ENCODE peak calls at places on chromosome 13, in five cellular contexts. One of them, this sample, is unnamed.

GRCh38 chr13:97327071-97327470 is 104.9 kb downstream of the MBNL2 start:
- DNase-seq in mesenchymal stem cell: no peak
- DNase-seq in thoracic aorta: no peak
- DNase-seq in cardiac fibroblast: no peak
- DNase-seq in Caco-2: no peak
- DNase-seq in this sample: no peak

GRCh38 chr13:34161829-34162544 is 344.0 kb downstream of the RFC3 start:
- DNase-seq in mesenchymal stem cell: peak; percentile 96
- DNase-seq in Caco-2: peak; percentile 12
- DNase-seq in thoracic aorta: no peak
- DNase-seq in cardiac fibroblast: peak; percentile 92
- DNase-seq in this sample: peak; percentile 93

GRCh38 chr13:99955747-99956472 is 15.7 kb downstream of the ZIC5 start:
- DNase-seq in cardiac fibroblast: peak; percentile 7
- DNase-seq in thoracic aorta: no peak
- DNase-seq in Caco-2: no peak
- DNase-seq in mesenchymal stem cell: no peak
- DNase-seq in this sample: no peak

GRCh38 chr13:39129253-39129652 is 91.0 kb downstream of the NHLRC3 start:
- DNase-seq in thoracic aorta: no peak
- DNase-seq in Caco-2: no peak
- DNase-seq in cardiac fibroblast: no peak
- DNase-seq in mesenchymal stem cell: no peak
- DNase-seq in this sample: no peak

GRCh38 chr13:46146898-46147297 is 35.1 kb downstream of the LCP1 start:
- DNase-seq in cardiac fibroblast: peak; percentile 39
- DNase-seq in thoracic aorta: no peak
- DNase-seq in mesenchymal stem cell: peak; percentile 30
- DNase-seq in Caco-2: peak; percentile 63
- DNase-seq in this sample: no peak

GRCh38 chr13:45367358-45367757 is 26.4 kb upstream of the TPT1 start:
- DNase-seq in cardiac fibroblast: peak; percentile 94
- DNase-seq in thoracic aorta: peak; percentile 29
- DNase-seq in mesenchymal stem cell: peak; percentile 74
- DNase-seq in Caco-2: peak; percentile 31
- DNase-seq in this sample: peak; percentile 62

GRCh38 chr13:47220453-47221150 is 323.7 kb upstream of the HTR2A start:
- DNase-seq in mesenchymal stem cell: peak; percentile 27
- DNase-seq in cardiac fibroblast: no peak
- DNase-seq in thoracic aorta: no peak
- DNase-seq in Caco-2: no peak
- DNase-seq in this sample: no peak

GRCh38 chr13:100610399-100611347 is 22.1 kb upstream of the GGACT start:
- DNase-seq in thoracic aorta: no peak
- DNase-seq in mesenchymal stem cell: no peak
- DNase-seq in Caco-2: no peak
- DNase-seq in cardiac fibroblast: no peak
- DNase-seq in this sample: peak; percentile 4

GRCh38 chr13:39370048-39370447 is 232.9 kb downstream of the LHFPL6 start:
- DNase-seq in thoracic aorta: no peak
- DNase-seq in Caco-2: no peak
- DNase-seq in mesenchymal stem cell: no peak
- DNase-seq in cardiac fibroblast: no peak
- DNase-seq in this sample: no peak

GRCh38 chr13:83453300-83453699 is 429.0 kb downstream of the SLITRK1 start:
- DNase-seq in cardiac fibroblast: no peak
- DNase-seq in mesenchymal stem cell: no peak
- DNase-seq in thoracic aorta: no peak
- DNase-seq in Caco-2: no peak
- DNase-seq in this sample: no peak

GRCh38 chr13:77477299-77477848 is 58.1 kb upstream of the SCEL start:
- DNase-seq in thoracic aorta: no peak
- DNase-seq in Caco-2: no peak
- DNase-seq in cardiac fibroblast: no peak
- DNase-seq in mesenchymal stem cell: no peak
- DNase-seq in this sample: no peak

GRCh38 chr13:21124853-21125252 is 51.5 kb downstream of the SKA3 start:
- DNase-seq in thoracic aorta: no peak
- DNase-seq in cardiac fibroblast: peak; percentile 43
- DNase-seq in mesenchymal stem cell: peak; percentile 63
- DNase-seq in Caco-2: no peak
- DNase-seq in this sample: peak; percentile 68

GRCh38 chr13:76764429-76764828 is 121.8 kb downstream of the KCTD12 start:
- DNase-seq in cardiac fibroblast: peak; percentile 90
- DNase-seq in thoracic aorta: no peak
- DNase-seq in Caco-2: no peak
- DNase-seq in mesenchymal stem cell: no peak
- DNase-seq in this sample: no peak

GRCh38 chr13:94121686-94122085 is 357.8 kb downstream of the DCT start:
- DNase-seq in Caco-2: no peak
- DNase-seq in thoracic aorta: no peak
- DNase-seq in mesenchymal stem cell: peak; percentile 58
- DNase-seq in cardiac fibroblast: peak; percentile 45
- DNase-seq in this sample: no peak

GRCh38 chr13:102589291-102589822 is 7.4 kb upstream of the TPP2 start:
- DNase-seq in thoracic aorta: no peak
- DNase-seq in mesenchymal stem cell: no peak
- DNase-seq in Caco-2: no peak
- DNase-seq in cardiac fibroblast: no peak
- DNase-seq in this sample: no peak

GRCh38 chr13:97600438-97601080 is 166.6 kb downstream of the RAP2A start:
- DNase-seq in thoracic aorta: no peak
- DNase-seq in cardiac fibroblast: peak; percentile 83
- DNase-seq in mesenchymal stem cell: peak; percentile 92
- DNase-seq in Caco-2: no peak
- DNase-seq in this sample: no peak

GRCh38 chr13:31044658-31045620 is 112.5 kb downstream of the TEX26 start:
- DNase-seq in mesenchymal stem cell: peak; percentile 21
- DNase-seq in cardiac fibroblast: no peak
- DNase-seq in thoracic aorta: no peak
- DNase-seq in Caco-2: no peak
- DNase-seq in this sample: no peak

GRCh38 chr13:79160818-79161217 is 245.2 kb downstream of the RBM26 start:
- DNase-seq in cardiac fibroblast: no peak
- DNase-seq in thoracic aorta: no peak
- DNase-seq in mesenchymal stem cell: no peak
- DNase-seq in Caco-2: no peak
- DNase-seq in this sample: no peak

GRCh38 chr13:44575035-44575434 is 1.1 kb downstream of the TSC22D1 start:
- DNase-seq in cardiac fibroblast: no peak
- DNase-seq in mesenchymal stem cell: no peak
- DNase-seq in thoracic aorta: no peak
- DNase-seq in Caco-2: no peak
- DNase-seq in this sample: no peak

GRCh38 chr13:85266331-85266730 is 532.9 kb downstream of the SLITRK6 start:
- DNase-seq in thoracic aorta: no peak
- DNase-seq in Caco-2: no peak
- DNase-seq in mesenchymal stem cell: no peak
- DNase-seq in cardiac fibroblast: no peak
- DNase-seq in this sample: no peak

GRCh38 chr13:40518481-40518882 is 148.0 kb downstream of the FOXO1 start:
- DNase-seq in Caco-2: no peak
- DNase-seq in thoracic aorta: no peak
- DNase-seq in cardiac fibroblast: no peak
- DNase-seq in mesenchymal stem cell: no peak
- DNase-seq in this sample: no peak

GRCh38 chr13:24540236-24541126 is 27.9 kb upstream of the PARP4 start:
- DNase-seq in mesenchymal stem cell: peak; percentile 25
- DNase-seq in thoracic aorta: no peak
- DNase-seq in Caco-2: peak; percentile 8
- DNase-seq in cardiac fibroblast: no peak
- DNase-seq in this sample: no peak

GRCh38 chr13:49652691-49653305 is 24.5 kb downstream of the ARL11 start:
- DNase-seq in thoracic aorta: no peak
- DNase-seq in cardiac fibroblast: peak; percentile 52
- DNase-seq in Caco-2: peak; percentile 72
- DNase-seq in mesenchymal stem cell: peak; percentile 54
- DNase-seq in this sample: peak; percentile 70

GRCh38 chr13:37616131-37616530 is 17.6 kb upstream of the POSTN start:
- DNase-seq in cardiac fibroblast: peak; percentile 43
- DNase-seq in thoracic aorta: no peak
- DNase-seq in mesenchymal stem cell: peak; percentile 12
- DNase-seq in Caco-2: no peak
- DNase-seq in this sample: no peak

GRCh38 chr13:101711307-101712025 is 259.0 kb downstream of the ITGBL1 start:
- DNase-seq in Caco-2: no peak
- DNase-seq in thoracic aorta: no peak
- DNase-seq in mesenchymal stem cell: no peak
- DNase-seq in cardiac fibroblast: no peak
- DNase-seq in this sample: no peak

GRCh38 chr13:50284540-50284939 is 269.3 kb downstream of the KCNRG start:
- DNase-seq in Caco-2: no peak
- DNase-seq in cardiac fibroblast: no peak
- DNase-seq in mesenchymal stem cell: no peak
- DNase-seq in thoracic aorta: no peak
- DNase-seq in this sample: no peak

GRCh38 chr13:44234566-44234965 is 139.1 kb upstream of the SERP2 start:
- DNase-seq in cardiac fibroblast: peak; percentile 42
- DNase-seq in thoracic aorta: no peak
- DNase-seq in Caco-2: no peak
- DNase-seq in mesenchymal stem cell: no peak
- DNase-seq in this sample: no peak

GRCh38 chr13:70994204-70994603 is 872.8 kb downstream of the DACH1 start:
- DNase-seq in mesenchymal stem cell: no peak
- DNase-seq in thoracic aorta: no peak
- DNase-seq in Caco-2: no peak
- DNase-seq in cardiac fibroblast: no peak
- DNase-seq in this sample: no peak
- H3K4me3 ChIP-seq in mesenchymal stem cell: no peak overlapping the region
- H3K4me3 ChIP-seq in thoracic aorta: no peak overlapping the region
- H3K4me3 ChIP-seq in Caco-2: no peak overlapping the region
- H3K4me3 ChIP-seq in cardiac fibroblast: no peak overlapping the region
- H3K4me3 ChIP-seq in this sample: no peak overlapping the region

GRCh38 chr13:113819341-113819730 is 44.5 kb downstream of the GAS6 start:
- DNase-seq in thoracic aorta: no peak
- DNase-seq in Caco-2: no peak
- DNase-seq in mesenchymal stem cell: no peak
- DNase-seq in cardiac fibroblast: no peak
- DNase-seq in this sample: no peak

GRCh38 chr13:113822266-113822665 is 41.6 kb downstream of the GAS6 start:
- DNase-seq in Caco-2: no peak
- DNase-seq in mesenchymal stem cell: no peak
- DNase-seq in thoracic aorta: no peak
- DNase-seq in cardiac fibroblast: no peak
- DNase-seq in this sample: no peak

GRCh38 chr13:113821847-113822246 is 42.0 kb downstream of the GAS6 start:
- DNase-seq in cardiac fibroblast: no peak
- DNase-seq in Caco-2: no peak
- DNase-seq in mesenchymal stem cell: no peak
- DNase-seq in thoracic aorta: no peak
- DNase-seq in this sample: no peak

GRCh38 chr13:113819731-113820715 is 43.9 kb downstream of the GAS6 start:
- DNase-seq in Caco-2: no peak
- DNase-seq in cardiac fibroblast: no peak
- DNase-seq in thoracic aorta: no peak
- DNase-seq in mesenchymal stem cell: peak; percentile 8
- DNase-seq in this sample: no peak

DNA sequence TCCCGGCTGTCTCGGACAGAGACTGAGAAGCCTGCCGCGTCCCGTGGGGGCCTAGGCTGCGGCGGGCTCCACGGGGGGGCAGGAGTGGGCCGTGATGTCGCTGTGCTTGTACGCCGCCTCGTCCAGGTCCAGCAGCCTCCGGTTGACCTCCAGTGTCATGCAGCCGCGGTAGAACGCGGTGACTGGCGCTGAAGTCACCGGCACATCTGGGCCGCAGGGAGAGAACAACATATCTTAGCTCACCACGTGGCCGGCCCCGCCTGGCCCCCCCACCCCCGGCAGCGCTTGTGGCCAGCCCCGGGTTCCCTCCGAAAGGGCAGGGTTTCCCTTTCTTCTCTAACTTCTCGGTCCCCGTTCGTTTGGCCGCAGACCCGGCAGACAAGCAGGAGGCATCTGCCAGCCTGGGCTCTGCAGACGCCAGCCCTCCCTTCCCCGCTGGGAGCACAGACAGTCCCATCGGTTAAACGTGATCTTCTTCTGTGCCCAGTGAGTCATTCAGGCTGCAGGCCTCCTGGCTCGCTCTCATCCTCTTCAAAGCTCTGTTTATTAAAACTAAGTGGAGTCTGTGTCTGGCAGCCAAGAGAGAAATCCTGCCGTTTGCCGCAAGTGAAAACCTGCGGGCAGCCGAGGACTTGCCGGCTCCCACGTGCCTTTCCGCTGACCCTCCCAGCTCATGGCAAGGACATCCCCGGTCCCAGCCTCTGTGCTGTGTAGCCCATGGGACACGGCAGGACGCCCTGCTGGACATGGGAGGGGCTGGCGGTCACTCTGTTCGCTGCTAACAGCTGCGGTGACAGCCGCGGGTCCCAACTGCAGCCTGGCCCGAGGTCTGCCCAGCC is 42.8 kb downstream of the GAS6 start:
- DNase-seq in cardiac fibroblast: peak; percentile 97
- DNase-seq in Caco-2: no peak
- DNase-seq in mesenchymal stem cell: peak; percentile 99
- DNase-seq in thoracic aorta: no peak
- DNase-seq in this sample: no peak
- H3K4me3 ChIP-seq in cardiac fibroblast: peak overlapping the region; percentile 24
- H3K4me3 ChIP-seq in Caco-2: no peak overlapping the region
- H3K4me3 ChIP-seq in mesenchymal stem cell: peak overlapping the region; percentile 41
- H3K4me3 ChIP-seq in thoracic aorta: peak overlapping the region; percentile 51
- H3K4me3 ChIP-seq in this sample: no peak overlapping the region

GRCh38 chr13:26758496-26759155 is 2.0 kb downstream of the GPR12 start:
- DNase-seq in thoracic aorta: no peak
- DNase-seq in mesenchymal stem cell: no peak
- DNase-seq in Caco-2: no peak
- DNase-seq in cardiac fibroblast: no peak
- DNase-seq in this sample: no peak

GRCh38 chr13:26759907-26760834 is at the start of gene GPR12:
- DNase-seq in cardiac fibroblast: peak; percentile 11
- DNase-seq in mesenchymal stem cell: no peak
- DNase-seq in thoracic aorta: no peak
- DNase-seq in Caco-2: no peak
- DNase-seq in this sample: no peak

GRCh38 chr13:26760835-26761582 is 423 bp upstream of the GPR12 start:
- DNase-seq in Caco-2: peak; percentile 15
- DNase-seq in cardiac fibroblast: no peak
- DNase-seq in thoracic aorta: no peak
- DNase-seq in mesenchymal stem cell: no peak
- DNase-seq in this sample: no peak

GRCh38 chr13:26759156-26759906 is 1.3 kb downstream of the GPR12 start:
- DNase-seq in cardiac fibroblast: no peak
- DNase-seq in mesenchymal stem cell: no peak
- DNase-seq in Caco-2: no peak
- DNase-seq in thoracic aorta: no peak
- DNase-seq in this sample: no peak
- H3K4me3 ChIP-seq in cardiac fibroblast: no peak overlapping the region
- H3K4me3 ChIP-seq in mesenchymal stem cell: peak overlapping the region; percentile 66
- H3K4me3 ChIP-seq in Caco-2: no peak overlapping the region
- H3K4me3 ChIP-seq in thoracic aorta: peak overlapping the region; percentile 58
- H3K4me3 ChIP-seq in this sample: no peak overlapping the region

DNA sequence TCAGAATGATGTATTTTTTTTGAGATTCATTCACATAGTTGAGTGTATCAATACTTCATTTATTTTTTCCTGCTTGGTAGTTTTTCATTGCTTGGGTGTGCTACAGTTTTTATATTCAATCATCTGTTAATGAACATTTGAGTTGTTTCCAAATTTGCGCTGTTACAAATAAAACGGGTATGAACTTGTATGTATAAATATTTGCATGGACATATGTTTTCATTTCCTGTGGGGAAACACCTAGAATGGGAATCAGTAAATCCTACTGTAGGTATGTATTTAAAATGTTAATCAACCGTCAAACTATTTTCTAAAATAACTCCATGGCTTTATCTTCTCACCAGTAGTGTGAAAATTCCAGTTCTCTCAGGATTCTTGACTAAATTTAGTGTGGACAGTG is 826.3 kb downstream of the EFNB2 start:
- DNase-seq in thoracic aorta: no peak
- DNase-seq in Caco-2: no peak
- DNase-seq in cardiac fibroblast: no peak
- DNase-seq in mesenchymal stem cell: no peak
- DNase-seq in this sample: no peak
- H3K4me3 ChIP-seq in thoracic aorta: no peak overlapping the region
- H3K4me3 ChIP-seq in Caco-2: no peak overlapping the region
- H3K4me3 ChIP-seq in cardiac fibroblast: no peak overlapping the region
- H3K4me3 ChIP-seq in mesenchymal stem cell: no peak overlapping the region
- H3K4me3 ChIP-seq in this sample: no peak overlapping the region

This sample was measured in HAP-1.